ENCODE peak calls at places on chromosome 15, in six cellular contexts. One of them, this sample, is unnamed.
A peak's percentile ranks its signal among the peaks of the same experiment; 100 is the strongest.

GRCh38 chr15:51117270-51117669 is 22.6 kb upstream of the TNFAIP8L3 start:
- DNase-seq in heart left ventricle: no peak
- DNase-seq in HepG2: no peak
- DNase-seq in tibial nerve: no peak
- DNase-seq in cardiac muscle cell: no peak
- DNase-seq in trophoblast cell: no peak
- DNase-seq in this sample: no peak

GRCh38 chr15:99911824-99912223 is 178.6 kb upstream of the LYSMD4 start:
- DNase-seq in trophoblast cell: no peak
- DNase-seq in heart left ventricle: no peak
- DNase-seq in tibial nerve: no peak
- DNase-seq in HepG2: no peak
- DNase-seq in cardiac muscle cell: peak; percentile 76
- DNase-seq in this sample: no peak

GRCh38 chr15:39367591-39367990 is 213.3 kb upstream of the THBS1 start:
- DNase-seq in trophoblast cell: no peak
- DNase-seq in heart left ventricle: no peak
- DNase-seq in tibial nerve: no peak
- DNase-seq in cardiac muscle cell: no peak
- DNase-seq in HepG2: no peak
- DNase-seq in this sample: no peak

GRCh38 chr15:38878946-38879345 is 314.3 kb upstream of the RASGRP1 start:
- DNase-seq in trophoblast cell: no peak
- DNase-seq in tibial nerve: no peak
- DNase-seq in heart left ventricle: no peak
- DNase-seq in cardiac muscle cell: no peak
- DNase-seq in HepG2: no peak
- DNase-seq in this sample: no peak

GRCh38 chr15:89072277-89072869 is 15.9 kb upstream of the ABHD2 start:
- DNase-seq in trophoblast cell: no peak
- DNase-seq in tibial nerve: no peak
- DNase-seq in heart left ventricle: no peak
- DNase-seq in cardiac muscle cell: no peak
- DNase-seq in HepG2: no peak
- DNase-seq in this sample: peak; percentile 45

GRCh38 chr15:87917480-87917879 is 339.1 kb downstream of the NTRK3 start:
- DNase-seq in HepG2: no peak
- DNase-seq in trophoblast cell: no peak
- DNase-seq in cardiac muscle cell: no peak
- DNase-seq in tibial nerve: no peak
- DNase-seq in heart left ventricle: no peak
- DNase-seq in this sample: no peak

GRCh38 chr15:88707766-88708165 is 69.0 kb downstream of the ISG20 start:
- DNase-seq in cardiac muscle cell: peak; percentile 20
- DNase-seq in tibial nerve: no peak
- DNase-seq in heart left ventricle: no peak
- DNase-seq in HepG2: no peak
- DNase-seq in trophoblast cell: no peak
- DNase-seq in this sample: no peak

GRCh38 chr15:27977656-27978055 is 121.5 kb downstream of the OCA2 start:
- DNase-seq in cardiac muscle cell: no peak
- DNase-seq in heart left ventricle: no peak
- DNase-seq in trophoblast cell: no peak
- DNase-seq in tibial nerve: no peak
- DNase-seq in HepG2: no peak
- DNase-seq in this sample: no peak

GRCh38 chr15:43958894-43959330 is 132.1 kb downstream of the WDR76 start:
- DNase-seq in HepG2: no peak
- DNase-seq in cardiac muscle cell: peak; percentile 42
- DNase-seq in tibial nerve: no peak
- DNase-seq in heart left ventricle: no peak
- DNase-seq in trophoblast cell: no peak
- DNase-seq in this sample: no peak

GRCh38 chr15:98874773-98875172 is 132.8 kb downstream of the PGPEP1L start:
- DNase-seq in trophoblast cell: no peak
- DNase-seq in heart left ventricle: no peak
- DNase-seq in tibial nerve: peak; percentile 37
- DNase-seq in cardiac muscle cell: no peak
- DNase-seq in HepG2: no peak
- DNase-seq in this sample: no peak

GRCh38 chr15:64101018-64101417 is 5.2 kb downstream of the SNX1 start:
- DNase-seq in heart left ventricle: no peak
- DNase-seq in HepG2: no peak
- DNase-seq in cardiac muscle cell: no peak
- DNase-seq in trophoblast cell: peak; percentile 25
- DNase-seq in tibial nerve: no peak
- DNase-seq in this sample: no peak

GRCh38 chr15:72184165-72184811 is 13.3 kb downstream of the GRAMD2A start:
- DNase-seq in trophoblast cell: peak; percentile 89
- DNase-seq in tibial nerve: no peak
- DNase-seq in heart left ventricle: no peak
- DNase-seq in HepG2: peak; percentile 40
- DNase-seq in cardiac muscle cell: peak; percentile 39
- DNase-seq in this sample: peak; percentile 91

GRCh38 chr15:73885954-73886700 is 12.8 kb downstream of the TBC1D21 start:
- DNase-seq in cardiac muscle cell: no peak
- DNase-seq in tibial nerve: no peak
- DNase-seq in trophoblast cell: no peak
- DNase-seq in HepG2: no peak
- DNase-seq in heart left ventricle: no peak
- DNase-seq in this sample: no peak

GRCh38 chr15:35690089-35690488 is 144.1 kb upstream of the DPH6 start:
- DNase-seq in trophoblast cell: no peak
- DNase-seq in cardiac muscle cell: no peak
- DNase-seq in tibial nerve: no peak
- DNase-seq in heart left ventricle: no peak
- DNase-seq in HepG2: no peak
- DNase-seq in this sample: no peak

GRCh38 chr15:38864122-38864521 is 299.5 kb upstream of the RASGRP1 start:
- DNase-seq in HepG2: no peak
- DNase-seq in trophoblast cell: peak; percentile 6
- DNase-seq in tibial nerve: no peak
- DNase-seq in heart left ventricle: no peak
- DNase-seq in cardiac muscle cell: peak; percentile 33
- DNase-seq in this sample: no peak

GRCh38 chr15:27358751-27359434 is 387.9 kb downstream of the GABRG3 start:
- DNase-seq in cardiac muscle cell: peak; percentile 5
- DNase-seq in trophoblast cell: no peak
- DNase-seq in tibial nerve: no peak
- DNase-seq in HepG2: peak; percentile 5
- DNase-seq in heart left ventricle: no peak
- DNase-seq in this sample: no peak

GRCh38 chr15:65888998-65889397 is 19.7 kb downstream of the RAB11A start:
- DNase-seq in cardiac muscle cell: no peak
- DNase-seq in tibial nerve: no peak
- DNase-seq in HepG2: no peak
- DNase-seq in heart left ventricle: no peak
- DNase-seq in trophoblast cell: no peak
- DNase-seq in this sample: no peak

GRCh38 chr15:85354432-85354831 is 26.0 kb upstream of the AKAP13 start:
- DNase-seq in heart left ventricle: no peak
- DNase-seq in tibial nerve: no peak
- DNase-seq in HepG2: no peak
- DNase-seq in cardiac muscle cell: peak; percentile 41
- DNase-seq in trophoblast cell: peak; percentile 71
- DNase-seq in this sample: no peak

GRCh38 chr15:50418041-50418583 is 6.1 kb upstream of the USP8 start:
- DNase-seq in trophoblast cell: no peak
- DNase-seq in tibial nerve: no peak
- DNase-seq in heart left ventricle: no peak
- DNase-seq in cardiac muscle cell: peak; percentile 3
- DNase-seq in HepG2: no peak
- DNase-seq in this sample: no peak

GRCh38 chr15:59119625-59120024 is 14.7 kb downstream of the CCNB2 start:
- DNase-seq in heart left ventricle: no peak
- DNase-seq in cardiac muscle cell: no peak
- DNase-seq in trophoblast cell: no peak
- DNase-seq in tibial nerve: no peak
- DNase-seq in HepG2: no peak
- DNase-seq in this sample: no peak

GRCh38 chr15:88769161-88769971 is 33.9 kb upstream of the ACAN start:
- DNase-seq in heart left ventricle: no peak
- DNase-seq in trophoblast cell: peak; percentile 5
- DNase-seq in tibial nerve: no peak
- DNase-seq in cardiac muscle cell: peak; percentile 32
- DNase-seq in HepG2: no peak
- DNase-seq in this sample: no peak

GRCh38 chr15:54282228-54282836 is 304.1 kb downstream of the UNC13C start:
- DNase-seq in trophoblast cell: no peak
- DNase-seq in cardiac muscle cell: no peak
- DNase-seq in HepG2: peak; percentile 0
- DNase-seq in heart left ventricle: no peak
- DNase-seq in tibial nerve: no peak
- DNase-seq in this sample: no peak

GRCh38 chr15:73858062-73858461 is 15.3 kb upstream of the TBC1D21 start:
- DNase-seq in trophoblast cell: no peak
- DNase-seq in cardiac muscle cell: no peak
- DNase-seq in tibial nerve: no peak
- DNase-seq in HepG2: no peak
- DNase-seq in heart left ventricle: no peak
- DNase-seq in this sample: no peak

GRCh38 chr15:32993285-32993684 is 201.2 kb downstream of the FMN1 start:
- DNase-seq in tibial nerve: no peak
- DNase-seq in HepG2: no peak
- DNase-seq in heart left ventricle: no peak
- DNase-seq in cardiac muscle cell: peak; percentile 47
- DNase-seq in trophoblast cell: no peak
- DNase-seq in this sample: no peak

GRCh38 chr15:41933771-41934170 is 38.6 kb downstream of the EHD4 start:
- DNase-seq in heart left ventricle: no peak
- DNase-seq in trophoblast cell: no peak
- DNase-seq in HepG2: no peak
- DNase-seq in cardiac muscle cell: no peak
- DNase-seq in tibial nerve: no peak
- DNase-seq in this sample: no peak

GRCh38 chr15:43376017-43376705 is 5.3 kb downstream of the TUBGCP4 start:
- DNase-seq in cardiac muscle cell: peak; percentile 37
- DNase-seq in heart left ventricle: no peak
- DNase-seq in trophoblast cell: peak; percentile 77
- DNase-seq in HepG2: peak; percentile 45
- DNase-seq in tibial nerve: no peak
- DNase-seq in this sample: no peak

GRCh38 chr15:73631915-73632669 is 1.1 kb downstream of the NPTN start:
- DNase-seq in tibial nerve: peak; percentile 43
- DNase-seq in heart left ventricle: peak; percentile 62
- DNase-seq in trophoblast cell: peak; percentile 30
- DNase-seq in HepG2: no peak
- DNase-seq in cardiac muscle cell: peak; percentile 72
- DNase-seq in this sample: no peak

GRCh38 chr15:70493376-70493775 is 270.0 kb downstream of the UACA start:
- DNase-seq in trophoblast cell: no peak
- DNase-seq in HepG2: no peak
- DNase-seq in cardiac muscle cell: no peak
- DNase-seq in tibial nerve: no peak
- DNase-seq in heart left ventricle: no peak
- DNase-seq in this sample: no peak

GRCh38 chr15:70492240-70493177 is 270.8 kb downstream of the UACA start:
- DNase-seq in tibial nerve: no peak
- DNase-seq in cardiac muscle cell: peak; percentile 92
- DNase-seq in trophoblast cell: peak; percentile 42
- DNase-seq in HepG2: no peak
- DNase-seq in heart left ventricle: peak; percentile 57
- DNase-seq in this sample: peak; percentile 94

GRCh38 chr15:70494529-70494860 is 268.9 kb downstream of the UACA start:
- DNase-seq in trophoblast cell: no peak
- DNase-seq in heart left ventricle: no peak
- DNase-seq in HepG2: no peak
- DNase-seq in cardiac muscle cell: no peak
- DNase-seq in tibial nerve: no peak
- DNase-seq in this sample: no peak

GRCh38 chr15:70494861-70495571 is 268.3 kb downstream of the UACA start:
- DNase-seq in trophoblast cell: peak; percentile 96
- DNase-seq in tibial nerve: no peak
- DNase-seq in cardiac muscle cell: peak; percentile 91
- DNase-seq in heart left ventricle: no peak
- DNase-seq in HepG2: peak; percentile 43
- DNase-seq in this sample: no peak

DNA sequence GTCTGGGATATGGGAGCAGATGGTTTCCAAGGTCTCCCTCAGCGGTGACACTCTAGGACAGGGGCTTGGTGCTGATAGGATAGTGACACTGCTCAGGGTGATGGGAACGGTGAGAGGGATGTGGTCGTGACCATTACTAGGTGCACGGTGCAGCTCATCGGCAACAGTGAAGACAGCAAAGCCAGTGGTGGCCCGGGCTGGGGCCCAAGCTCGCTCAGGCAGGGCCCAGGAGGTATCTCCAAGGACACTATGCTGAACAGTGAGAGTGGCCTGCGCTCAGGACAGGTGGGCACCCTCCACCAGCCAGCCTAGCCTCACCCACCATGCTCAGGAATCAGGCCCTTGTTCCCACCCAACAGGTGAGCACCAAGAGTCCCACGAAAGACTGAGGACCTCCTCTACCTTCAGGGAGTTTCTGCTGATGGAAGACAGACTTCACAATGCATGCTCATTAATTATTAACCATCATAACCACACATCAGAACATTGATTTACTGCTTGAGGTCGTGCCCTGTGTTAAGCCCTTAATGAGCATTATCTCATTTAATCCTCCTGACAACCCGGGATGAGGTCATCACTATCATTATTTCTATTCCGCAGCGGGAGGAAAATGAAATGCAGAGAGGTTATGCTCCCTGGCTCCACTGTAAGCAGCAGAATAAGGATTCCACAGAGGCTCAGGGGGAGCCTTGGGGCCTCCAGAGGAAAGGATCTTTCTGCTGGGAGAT is 269.4 kb downstream of the UACA start:
- DNase-seq in tibial nerve: no peak
- DNase-seq in heart left ventricle: no peak
- DNase-seq in trophoblast cell: no peak
- DNase-seq in cardiac muscle cell: no peak
- DNase-seq in HepG2: peak; percentile 8
- DNase-seq in this sample: no peak
- H3K4me1 ChIP-seq in tibial nerve: peaks cover 29% of the 10 kb centered on the region
- H3K4me1 ChIP-seq in heart left ventricle: no peaks in the 10 kb centered on the region
- H3K4me1 ChIP-seq in trophoblast cell: peaks cover 25% of the 10 kb centered on the region
- H3K4me1 ChIP-seq in cardiac muscle cell: peaks cover 14% of the 10 kb centered on the region
- H3K4me1 ChIP-seq in HepG2: peaks cover 15% of the 10 kb centered on the region
- H3K4me1 ChIP-seq in this sample: peaks cover 21% of the 10 kb centered on the region

GRCh38 chr15:96052572-96053038 is 277.9 kb upstream of the NR2F2 start:
- DNase-seq in tibial nerve: no peak
- DNase-seq in trophoblast cell: no peak
- DNase-seq in HepG2: no peak
- DNase-seq in cardiac muscle cell: no peak
- DNase-seq in heart left ventricle: no peak
- DNase-seq in this sample: no peak
- H3K4me3 ChIP-seq in tibial nerve: peak overlapping the region; percentile 37
- H3K4me3 ChIP-seq in trophoblast cell: no peak overlapping the region
- H3K4me3 ChIP-seq in HepG2: no peak overlapping the region
- H3K4me3 ChIP-seq in cardiac muscle cell: peak overlapping the region; percentile 15
- H3K4me3 ChIP-seq in heart left ventricle: peak overlapping the region; percentile 43
- H3K4me3 ChIP-seq in this sample: peak overlapping the region; percentile 17

GRCh38 chr15:40873625-40874561 is at the start of gene RHOV:
- DNase-seq in cardiac muscle cell: peak; percentile 46
- DNase-seq in heart left ventricle: peak; percentile 32
- DNase-seq in HepG2: peak; percentile 62
- DNase-seq in tibial nerve: no peak
- DNase-seq in trophoblast cell: peak; percentile 75
- DNase-seq in this sample: peak; percentile 69
- H3K4me1 ChIP-seq in cardiac muscle cell: no peaks in the 10 kb centered on the region
- H3K4me1 ChIP-seq in heart left ventricle: no peaks in the 10 kb centered on the region
- H3K4me1 ChIP-seq in HepG2: peaks cover 25% of the 10 kb centered on the region
- H3K4me1 ChIP-seq in tibial nerve: peaks cover 12% of the 10 kb centered on the region
- H3K4me1 ChIP-seq in trophoblast cell: peaks cover 21% of the 10 kb centered on the region
- H3K4me1 ChIP-seq in this sample: peaks cover 15% of the 10 kb centered on the region

GRCh38 chr15:101267320-101268104 is 9.8 kb downstream of the SELENOS start:
- DNase-seq in HepG2: no peak
- DNase-seq in cardiac muscle cell: peak; percentile 74
- DNase-seq in tibial nerve: peak; percentile 65
- DNase-seq in trophoblast cell: peak; percentile 45
- DNase-seq in heart left ventricle: no peak
- DNase-seq in this sample: no peak
- H3K4me3 ChIP-seq in HepG2: no peak overlapping the region
- H3K4me3 ChIP-seq in cardiac muscle cell: no peak overlapping the region
- H3K4me3 ChIP-seq in tibial nerve: peak overlapping the region; percentile 0
- H3K4me3 ChIP-seq in trophoblast cell: no peak overlapping the region
- H3K4me3 ChIP-seq in heart left ventricle: no peak overlapping the region
- H3K4me3 ChIP-seq in this sample: no peak overlapping the region